ENCODE peak calls at places on chromosomes 7 and 10, in nine cellular contexts. O, H, Q, J, Z, F, S, A and E are unnamed samples.

GRCh38 chr7:66771795-66772194 is 31.3 kb downstream of the RABGEF1 start:
- DNase-seq in O (no peak), H (no peak), Q (no peak), J (no peak), Z (no peak), F (no peak), S (no peak), A (no peak), E (no peak)

GRCh38 chr7:115356139-115356746 is 434.3 kb downstream of the MDFIC start:
- DNase-seq in O (no peak), H (no peak), Q (peak; percentile 26), J (no peak), Z (no peak), F (no peak), S (no peak), A (peak; percentile 17), E (peak; percentile 9)

GRCh38 chr10:122504551-122504950 is 43.2 kb downstream of the HTRA1 start:
- DNase-seq in O (peak; percentile 67), H (peak; percentile 81), Q (peak; percentile 72), J (peak; percentile 94), Z (no peak), F (peak; percentile 89), S (no peak), A (peak; percentile 63), E (peak; percentile 67)

GRCh38 chr7:48085433-48085791 is 3.7 kb upstream of the UPP1 start:
- DNase-seq in O (no peak), H (no peak), Q (no peak), J (no peak), Z (no peak), F (no peak), S (no peak), A (peak; percentile 24), E (no peak)

GRCh38 chr7:54839538-54840213 is 80.7 kb upstream of the SEC61G start:
- DNase-seq in O (peak; percentile 75), H (peak; percentile 59), Q (peak; percentile 77), J (peak; percentile 68), Z (no peak), F (peak; percentile 46), S (no peak), A (peak; percentile 59), E (no peak)

GRCh38 chr10:33803248-33803647 is 468.8 kb upstream of the NRP1 start:
- DNase-seq in O (peak; percentile 26), H (no peak), Q (peak; percentile 96), J (no peak), Z (no peak), F (no peak), S (no peak), A (peak; percentile 94), E (no peak)

GRCh38 chr10:71835671-71836593 is 15.1 kb downstream of the PSAP start:
- DNase-seq in O (no peak), H (peak; percentile 70), Q (peak; percentile 99), J (peak; percentile 87), Z (no peak), F (peak; percentile 99), S (no peak), A (peak; percentile 99), E (peak; percentile 90)

GRCh38 chr10:132421377-132422168 is 24.6 kb downstream of the PWWP2B start:
- DNase-seq in O (peak; percentile 74), H (peak; percentile 91), Q (peak; percentile 65), J (peak; percentile 65), Z (no peak), F (peak; percentile 74), S (no peak), A (peak; percentile 37), E (no peak)

GRCh38 chr10:4809156-4809555 is 16.9 kb upstream of the AKR1E2 start:
- DNase-seq in O (no peak), H (no peak), Q (peak; percentile 63), J (no peak), Z (no peak), F (no peak), S (no peak), A (peak; percentile 76), E (no peak)

GRCh38 chr10:21285742-21286311 is 239.7 kb downstream of the SKIDA1 start:
- DNase-seq in O (no peak), H (no peak), Q (peak; percentile 94), J (no peak), Z (no peak), F (peak; percentile 51), S (no peak), A (peak; percentile 96), E (no peak)

GRCh38 chr7:78673272-78673671 is 780.2 kb downstream of the MAGI2 start:
- DNase-seq in O (no peak), H (no peak), Q (no peak), J (no peak), Z (no peak), F (no peak), S (no peak), A (no peak), E (no peak)

GRCh38 chr10:96283756-96284155 is 12.4 kb upstream of the BLNK start:
- DNase-seq in O (no peak), H (no peak), Q (peak; percentile 4), J (no peak), Z (no peak), F (no peak), S (no peak), A (no peak), E (no peak)

GRCh38 chr7:133770863-133771492 is 356.2 kb upstream of the LRGUK start:
- DNase-seq in O (no peak), H (no peak), Q (peak; percentile 82), J (no peak), Z (no peak), F (peak; percentile 22), S (no peak), A (peak; percentile 69), E (peak; percentile 12)

GRCh38 chr7:66768865-66769832 is 28.6 kb downstream of the RABGEF1 start:
- DNase-seq in O (no peak), H (no peak), Q (no peak), J (no peak), Z (no peak), F (no peak), S (no peak), A (no peak), E (no peak)

GRCh38 chr7:16098585-16099179 is 322.7 kb downstream of the CRPPA start:
- DNase-seq in O (peak; percentile 34), H (no peak), Q (peak; percentile 32), J (no peak), Z (no peak), F (peak; percentile 12), S (no peak), A (no peak), E (no peak)

GRCh38 chr10:91528768-91529167 is 104.1 kb downstream of the PPP1R3C start:
- DNase-seq in O (no peak), H (no peak), Q (no peak), J (no peak), Z (no peak), F (no peak), S (no peak), A (no peak), E (no peak)

GRCh38 chr10:130763491-130763890 is 548.0 kb downstream of the TCERG1L start:
- DNase-seq in O (no peak), H (no peak), Q (no peak), J (no peak), Z (no peak), F (no peak), S (no peak), A (no peak), E (no peak)

GRCh38 chr7:135262623-135263320 is 29.1 kb downstream of the STRA8 start:
- DNase-seq in O (no peak), H (no peak), Q (peak; percentile 71), J (no peak), Z (no peak), F (no peak), S (no peak), A (peak; percentile 87), E (no peak)

GRCh38 chr7:86091369-86091768 is 552.3 kb upstream of the GRM3 start:
- DNase-seq in O (no peak), H (no peak), Q (no peak), J (no peak), Z (no peak), F (no peak), S (no peak), A (no peak), E (no peak)

GRCh38 chr7:120538335-120538734 is 265.4 kb downstream of the KCND2 start:
- DNase-seq in O (no peak), H (no peak), Q (no peak), J (no peak), Z (no peak), F (no peak), S (no peak), A (no peak), E (no peak)

GRCh38 chr7:92293887-92294616 is 48.3 kb downstream of the ANKIB1 start:
- DNase-seq in O (no peak), H (no peak), Q (no peak), J (no peak), Z (no peak), F (no peak), S (no peak), A (no peak), E (no peak)

GRCh38 chr7:155214328-155214986 is 83.2 kb upstream of the INSIG1 start:
- DNase-seq in O (no peak), H (no peak), Q (peak; percentile 84), J (no peak), Z (no peak), F (peak; percentile 66), S (no peak), A (no peak), E (no peak)

GRCh38 chr7:33108591-33108930 is 643 bp downstream of the RP9 start:
- DNase-seq in O (no peak), H (peak; percentile 50), Q (no peak), J (no peak), Z (no peak), F (peak; percentile 3), S (no peak), A (no peak), E (peak; percentile 20)

GRCh38 chr7:125257617-125258016 is 328.0 kb upstream of the POT1 start:
- DNase-seq in O (no peak), H (no peak), Q (no peak), J (no peak), Z (no peak), F (no peak), S (no peak), A (no peak), E (no peak)

GRCh38 chr10:56605043-56605442 is 244.0 kb upstream of the ZWINT start:
- DNase-seq in O (no peak), H (no peak), Q (peak; percentile 31), J (no peak), Z (no peak), F (no peak), S (no peak), A (no peak), E (no peak)

GRCh38 chr10:124056337-124056980 is 36.9 kb downstream of the CHST15 start:
- DNase-seq in O (no peak), H (no peak), Q (no peak), J (no peak), Z (no peak), F (no peak), S (no peak), A (no peak), E (no peak)

GRCh38 chr10:33260403-33261239 is 73.8 kb downstream of the NRP1 start:
- DNase-seq in O (no peak), H (no peak), Q (no peak), J (no peak), Z (no peak), F (no peak), S (no peak), A (no peak), E (no peak)

GRCh38 chr10:21724020-21724589 is 190.1 kb downstream of the MLLT10 start:
- DNase-seq in O (no peak), H (no peak), Q (no peak), J (no peak), Z (no peak), F (no peak), S (no peak), A (no peak), E (no peak)

GRCh38 chr7:100027197-100027596 is 11.8 kb downstream of the ZKSCAN1 start:
- DNase-seq in O (no peak), H (no peak), Q (no peak), J (no peak), Z (no peak), F (no peak), S (no peak), A (no peak), E (no peak)

GRCh38 chr10:79127151-79127961 is 58.6 kb downstream of the ZMIZ1 start:
- DNase-seq in O (peak; percentile 74), H (peak; percentile 78), Q (peak; percentile 81), J (no peak), Z (no peak), F (peak; percentile 72), S (no peak), A (peak; percentile 91), E (no peak)

GRCh38 chr7:146115665-146116451 is 743 bp upstream of the CNTNAP2 start:
- DNase-seq in O (peak; percentile 4), H (peak; percentile 40), Q (peak; percentile 33), J (peak; percentile 60), Z (no peak), F (peak; percentile 4), S (no peak), A (no peak), E (no peak)